ENCODE peak calls at places on chromosomes 5 and 9, in seven cellular contexts. One of them, this sample, is unnamed.

GRCh38 chr5:96247097-96247675 is 185.9 kb downstream of the PCSK1 start:
- DNase-seq in ovary: no peak
- DNase-seq in CD8-positive, alpha-beta memory T cell: no peak
- DNase-seq in right cardiac atrium: no peak
- DNase-seq in IMR-90: peak
- DNase-seq in OCI-LY7: no peak
- DNase-seq in GM23338: no peak
- DNase-seq in this sample: no peak

GRCh38 chr9:131609116-131609830 is 64.0 kb downstream of the PRRT1B start:
- DNase-seq in ovary: peak
- DNase-seq in CD8-positive, alpha-beta memory T cell: no peak
- DNase-seq in right cardiac atrium: peak
- DNase-seq in IMR-90: peak
- DNase-seq in OCI-LY7: no peak
- DNase-seq in GM23338: peak
- DNase-seq in this sample: no peak

GRCh38 chr5:19767987-19768386 is 220.0 kb downstream of the CDH18 start:
- DNase-seq in ovary: no peak
- DNase-seq in CD8-positive, alpha-beta memory T cell: no peak
- DNase-seq in right cardiac atrium: no peak
- DNase-seq in IMR-90: no peak
- DNase-seq in OCI-LY7: no peak
- DNase-seq in GM23338: peak
- DNase-seq in this sample: no peak

GRCh38 chr9:16207161-16207560 is 654.3 kb downstream of the CCDC171 start:
- DNase-seq in ovary: peak
- DNase-seq in CD8-positive, alpha-beta memory T cell: peak
- DNase-seq in right cardiac atrium: peak
- DNase-seq in IMR-90: peak
- DNase-seq in OCI-LY7: no peak
- DNase-seq in GM23338: peak
- DNase-seq in this sample: no peak

GRCh38 chr5:59264641-59265245 is 628.8 kb downstream of the PDE4D start:
- DNase-seq in ovary: no peak
- DNase-seq in CD8-positive, alpha-beta memory T cell: no peak
- DNase-seq in right cardiac atrium: no peak
- DNase-seq in IMR-90: no peak
- DNase-seq in OCI-LY7: no peak
- DNase-seq in GM23338: peak
- DNase-seq in this sample: no peak

GRCh38 chr9:2469681-2470141 is 151.9 kb upstream of the VLDLR start:
- DNase-seq in ovary: peak
- DNase-seq in CD8-positive, alpha-beta memory T cell: no peak
- DNase-seq in right cardiac atrium: peak
- DNase-seq in IMR-90: peak
- DNase-seq in OCI-LY7: peak
- DNase-seq in GM23338: peak
- DNase-seq in this sample: peak

GRCh38 chr9:71819115-71819739 is 50.9 kb upstream of the CEMIP2 start:
- DNase-seq in ovary: peak
- DNase-seq in CD8-positive, alpha-beta memory T cell: peak
- DNase-seq in right cardiac atrium: no peak
- DNase-seq in IMR-90: peak
- DNase-seq in OCI-LY7: peak
- DNase-seq in GM23338: peak
- DNase-seq in this sample: peak

GRCh38 chr9:115063058-115063850 is 54.7 kb downstream of the TNC start:
- DNase-seq in ovary: no peak
- DNase-seq in CD8-positive, alpha-beta memory T cell: no peak
- DNase-seq in right cardiac atrium: no peak
- DNase-seq in IMR-90: peak
- DNase-seq in OCI-LY7: no peak
- DNase-seq in GM23338: peak
- DNase-seq in this sample: no peak

GRCh38 chr9:131856105-131856504 is 116.2 kb upstream of the RAPGEF1 start:
- DNase-seq in ovary: no peak
- DNase-seq in CD8-positive, alpha-beta memory T cell: no peak
- DNase-seq in right cardiac atrium: no peak
- DNase-seq in IMR-90: no peak
- DNase-seq in OCI-LY7: no peak
- DNase-seq in GM23338: peak
- DNase-seq in this sample: no peak

GRCh38 chr5:90338712-90339372 is 70.7 kb downstream of the CETN3 start:
- DNase-seq in ovary: no peak
- DNase-seq in CD8-positive, alpha-beta memory T cell: no peak
- DNase-seq in right cardiac atrium: no peak
- DNase-seq in IMR-90: no peak
- DNase-seq in OCI-LY7: no peak
- DNase-seq in GM23338: peak
- DNase-seq in this sample: no peak

GRCh38 chr5:172714491-172715420 is 56.2 kb downstream of the DUSP1 start:
- DNase-seq in ovary: peak
- DNase-seq in CD8-positive, alpha-beta memory T cell: peak
- DNase-seq in right cardiac atrium: peak
- DNase-seq in IMR-90: peak
- DNase-seq in OCI-LY7: peak
- DNase-seq in GM23338: peak
- DNase-seq in this sample: peak

GRCh38 chr5:33629999-33630398 is 189.2 kb downstream of the TARS1 start:
- DNase-seq in ovary: no peak
- DNase-seq in CD8-positive, alpha-beta memory T cell: no peak
- DNase-seq in right cardiac atrium: no peak
- DNase-seq in IMR-90: peak
- DNase-seq in OCI-LY7: no peak
- DNase-seq in GM23338: no peak
- DNase-seq in this sample: no peak

GRCh38 chr5:180787025-180787424 is 15.6 kb downstream of the MGAT1 start:
- DNase-seq in ovary: no peak
- DNase-seq in CD8-positive, alpha-beta memory T cell: no peak
- DNase-seq in right cardiac atrium: peak
- DNase-seq in IMR-90: peak
- DNase-seq in OCI-LY7: no peak
- DNase-seq in GM23338: no peak
- DNase-seq in this sample: no peak

GRCh38 chr9:14962193-14962899 is 52.1 kb upstream of the FREM1 start:
- DNase-seq in ovary: no peak
- DNase-seq in CD8-positive, alpha-beta memory T cell: no peak
- DNase-seq in right cardiac atrium: no peak
- DNase-seq in IMR-90: no peak
- DNase-seq in OCI-LY7: no peak
- DNase-seq in GM23338: no peak
- DNase-seq in this sample: no peak

GRCh38 chr5:172453986-172454354 is 355 bp downstream of the SH3PXD2B start:
- DNase-seq in ovary: peak
- DNase-seq in CD8-positive, alpha-beta memory T cell: no peak
- DNase-seq in right cardiac atrium: peak
- DNase-seq in IMR-90: no peak
- DNase-seq in OCI-LY7: no peak
- DNase-seq in GM23338: peak
- DNase-seq in this sample: peak

GRCh38 chr9:72800326-72800994 is 152.4 kb downstream of the ALDH1A1 start:
- DNase-seq in ovary: no peak
- DNase-seq in CD8-positive, alpha-beta memory T cell: no peak
- DNase-seq in right cardiac atrium: no peak
- DNase-seq in IMR-90: no peak
- DNase-seq in OCI-LY7: no peak
- DNase-seq in GM23338: no peak
- DNase-seq in this sample: no peak

GRCh38 chr9:18891946-18892670 is 140.9 kb downstream of the SAXO1 start:
- DNase-seq in ovary: no peak
- DNase-seq in CD8-positive, alpha-beta memory T cell: no peak
- DNase-seq in right cardiac atrium: no peak
- DNase-seq in IMR-90: no peak
- DNase-seq in OCI-LY7: no peak
- DNase-seq in GM23338: no peak
- DNase-seq in this sample: no peak

DNA sequence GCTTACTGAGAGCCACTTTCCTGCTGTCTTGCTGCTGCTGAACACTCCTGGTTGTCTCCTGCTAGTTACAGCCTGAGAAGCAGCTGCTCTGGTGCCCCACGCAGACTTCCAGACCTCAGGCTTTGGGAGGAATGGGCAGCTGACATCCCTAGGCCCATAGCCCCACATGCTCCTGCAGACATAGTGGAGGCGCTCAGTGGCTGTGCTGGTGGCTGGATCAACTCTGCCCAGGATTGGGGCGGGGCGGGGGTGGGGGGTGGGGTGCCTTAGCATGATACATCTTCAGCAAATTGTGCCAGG is 93.9 kb downstream of the DAB2IP start:
- DNase-seq in ovary: no peak
- DNase-seq in CD8-positive, alpha-beta memory T cell: no peak
- DNase-seq in right cardiac atrium: peak
- DNase-seq in IMR-90: no peak
- DNase-seq in OCI-LY7: no peak
- DNase-seq in GM23338: no peak
- DNase-seq in this sample: no peak
- H3K27ac ChIP-seq in ovary: peak
- H3K27ac ChIP-seq in CD8-positive, alpha-beta memory T cell: no peak
- H3K27ac ChIP-seq in right cardiac atrium: no peak
- H3K27ac ChIP-seq in IMR-90: no peak
- H3K27ac ChIP-seq in OCI-LY7: no peak
- H3K27ac ChIP-seq in GM23338: no peak
- H3K27ac ChIP-seq in this sample: peak

DNA sequence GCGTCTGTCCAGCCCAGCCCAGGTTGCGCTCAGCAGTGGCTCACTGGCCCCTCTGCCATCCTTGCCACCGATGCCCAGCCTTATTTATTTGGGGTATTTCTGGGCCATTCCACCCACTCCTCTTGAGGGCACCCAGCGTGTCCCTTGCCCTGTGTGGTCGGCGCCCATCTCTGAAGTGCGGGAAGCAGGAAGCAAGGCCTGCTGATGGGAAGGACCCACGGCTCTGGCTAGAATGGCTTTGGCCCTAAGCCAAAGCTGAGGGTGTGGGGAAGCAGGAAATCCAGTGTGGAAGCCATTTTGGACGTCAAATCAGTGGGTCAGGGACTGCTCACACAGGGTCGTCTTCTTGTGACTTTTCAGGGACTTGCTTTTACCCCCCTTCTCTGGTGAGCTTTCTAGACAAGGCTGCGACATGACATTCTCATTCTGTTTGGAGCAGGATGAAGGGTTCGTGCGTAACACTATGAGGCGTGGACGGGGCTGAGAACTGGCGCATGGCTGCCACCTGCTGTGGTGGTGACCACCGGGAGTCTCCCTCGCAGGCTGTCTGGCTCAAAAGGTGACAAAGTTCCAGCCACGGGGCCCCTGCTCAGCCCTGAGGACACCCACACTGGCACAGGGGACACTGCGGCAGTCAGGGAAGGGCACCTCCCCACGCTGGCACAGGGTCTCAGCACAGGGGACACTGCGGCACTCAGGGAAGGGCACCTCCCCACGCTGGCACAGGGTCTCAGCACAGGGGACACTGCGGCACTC is 50.7 kb upstream of the NKD2 start:
- DNase-seq in ovary: no peak
- DNase-seq in CD8-positive, alpha-beta memory T cell: no peak
- DNase-seq in right cardiac atrium: no peak
- DNase-seq in IMR-90: peak
- DNase-seq in OCI-LY7: no peak
- DNase-seq in GM23338: no peak
- DNase-seq in this sample: no peak
- H3K27ac ChIP-seq in ovary: no peak
- H3K27ac ChIP-seq in CD8-positive, alpha-beta memory T cell: no peak
- H3K27ac ChIP-seq in right cardiac atrium: no peak
- H3K27ac ChIP-seq in IMR-90: peak
- H3K27ac ChIP-seq in OCI-LY7: no peak
- H3K27ac ChIP-seq in GM23338: no peak
- H3K27ac ChIP-seq in this sample: peak

GRCh38 chr5:133953568-133954145 is 14.8 kb downstream of the C5orf15 start:
- DNase-seq in ovary: no peak
- DNase-seq in CD8-positive, alpha-beta memory T cell: no peak
- DNase-seq in right cardiac atrium: no peak
- DNase-seq in IMR-90: no peak
- DNase-seq in OCI-LY7: no peak
- DNase-seq in GM23338: no peak
- DNase-seq in this sample: no peak

GRCh38 chr5:133950821-133951612 is 17.4 kb downstream of the C5orf15 start:
- DNase-seq in ovary: no peak
- DNase-seq in CD8-positive, alpha-beta memory T cell: no peak
- DNase-seq in right cardiac atrium: no peak
- DNase-seq in IMR-90: no peak
- DNase-seq in OCI-LY7: no peak
- DNase-seq in GM23338: no peak
- DNase-seq in this sample: no peak

GRCh38 chr5:133948721-133949120 is 19.7 kb downstream of the C5orf15 start:
- DNase-seq in ovary: no peak
- DNase-seq in CD8-positive, alpha-beta memory T cell: no peak
- DNase-seq in right cardiac atrium: no peak
- DNase-seq in IMR-90: no peak
- DNase-seq in OCI-LY7: no peak
- DNase-seq in GM23338: no peak
- DNase-seq in this sample: no peak

GRCh38 chr5:133957080-133957479 is 11.3 kb downstream of the C5orf15 start:
- DNase-seq in ovary: no peak
- DNase-seq in CD8-positive, alpha-beta memory T cell: no peak
- DNase-seq in right cardiac atrium: no peak
- DNase-seq in IMR-90: no peak
- DNase-seq in OCI-LY7: no peak
- DNase-seq in GM23338: no peak
- DNase-seq in this sample: no peak

DNA sequence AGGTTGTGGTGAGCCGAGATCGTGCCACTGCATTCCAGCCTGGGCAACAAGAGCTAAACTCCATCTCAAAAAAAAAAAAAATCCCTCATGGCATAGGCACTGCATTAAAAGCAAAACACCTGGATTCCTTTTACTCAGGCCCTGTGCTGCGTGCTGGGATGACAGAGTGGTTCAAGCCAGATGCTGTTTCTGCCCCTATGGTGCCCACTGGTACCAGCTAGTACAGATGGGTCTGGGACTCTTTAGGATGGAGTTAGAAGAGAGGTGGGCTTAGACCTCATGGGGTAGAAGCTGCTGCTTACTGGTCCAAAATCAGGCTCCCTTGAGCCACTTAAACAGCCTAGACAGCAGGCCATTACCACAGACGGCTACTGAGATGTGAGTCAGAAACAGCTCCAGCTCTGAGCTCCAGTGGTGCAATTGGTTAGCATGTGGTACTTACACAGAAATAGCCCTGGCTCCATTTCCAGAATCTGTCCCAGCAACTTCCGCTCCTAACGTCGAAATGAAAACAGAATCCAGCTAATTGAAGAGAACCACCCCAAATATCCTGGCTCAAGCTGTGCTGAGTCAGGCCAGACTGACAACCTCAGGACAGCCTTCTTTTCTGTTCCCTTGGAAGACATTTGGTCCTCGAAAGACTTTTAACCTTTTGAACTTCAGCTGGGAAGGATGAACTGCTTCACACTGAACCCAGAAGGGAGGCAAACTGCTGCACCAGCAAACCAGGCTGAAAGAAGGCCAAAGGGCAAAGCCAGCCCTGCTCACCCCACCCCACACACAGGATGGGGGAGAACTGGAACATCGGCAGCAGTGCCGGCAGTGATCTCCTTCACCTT is 15.5 kb downstream of the C5orf15 start:
- DNase-seq in ovary: peak
- DNase-seq in CD8-positive, alpha-beta memory T cell: no peak
- DNase-seq in right cardiac atrium: peak
- DNase-seq in IMR-90: peak
- DNase-seq in OCI-LY7: no peak
- DNase-seq in GM23338: no peak
- DNase-seq in this sample: peak
- H3K27ac ChIP-seq in ovary: peak
- H3K27ac ChIP-seq in CD8-positive, alpha-beta memory T cell: no peak
- H3K27ac ChIP-seq in right cardiac atrium: peak
- H3K27ac ChIP-seq in IMR-90: peak
- H3K27ac ChIP-seq in OCI-LY7: no peak
- H3K27ac ChIP-seq in GM23338: no peak
- H3K27ac ChIP-seq in this sample: peak

GRCh38 chr5:98816574-98817222 is 43.2 kb downstream of the RGMB start:
- DNase-seq in ovary: no peak
- DNase-seq in CD8-positive, alpha-beta memory T cell: no peak
- DNase-seq in right cardiac atrium: no peak
- DNase-seq in IMR-90: no peak
- DNase-seq in OCI-LY7: no peak
- DNase-seq in GM23338: no peak
- DNase-seq in this sample: peak
- H3K27ac ChIP-seq in ovary: no peak
- H3K27ac ChIP-seq in CD8-positive, alpha-beta memory T cell: no peak
- H3K27ac ChIP-seq in right cardiac atrium: no peak
- H3K27ac ChIP-seq in IMR-90: no peak
- H3K27ac ChIP-seq in OCI-LY7: no peak
- H3K27ac ChIP-seq in GM23338: no peak
- H3K27ac ChIP-seq in this sample: no peak

This sample was measured in transverse colon.